ENCODE peak calls at places on chromosomes 16 and 17, in six cellular contexts. N is small intestine; Z is A549; F is CD8-positive, alpha-beta memory T cell; L is fibroblast of lung; W is mammary epithelial cell. E is an unnamed sample.
A peak's percentile ranks its signal among the peaks of the same experiment; 100 is the strongest.

GRCh38 chr17:47205419-47205963 is 3.7 kb upstream of the MYL4 start:
- DNase-seq in N (peak; percentile 83), Z (no peak), F (peak; percentile 74), L (peak; percentile 50), W (peak; percentile 80), E (peak; percentile 82)

GRCh38 chr16:47446431-47446830 is 14.4 kb downstream of the ITFG1 start:
- DNase-seq in N (no peak), Z (no peak), F (no peak), L (no peak), W (no peak), E (no peak)

GRCh38 chr16:79598341-79599181 is 2.0 kb downstream of the MAF start:
- DNase-seq in N (peak; percentile 68), Z (peak; percentile 66), F (peak; percentile 50), L (peak; percentile 75), W (peak; percentile 64), E (peak; percentile 84)

GRCh38 chr16:59993101-59993500 is 1259.0 kb upstream of the GOT2 start:
- DNase-seq in N (no peak), Z (peak; percentile 51), F (no peak), L (no peak), W (no peak), E (peak; percentile 58)

GRCh38 chr17:38511126-38512108 is 83.2 kb downstream of the ARHGAP23 start:
- DNase-seq in N (no peak), Z (no peak), F (no peak), L (peak; percentile 57), W (peak; percentile 40), E (peak; percentile 69)

GRCh38 chr16:47247691-47248090 is 103.9 kb upstream of the NETO2 start:
- DNase-seq in N (no peak), Z (no peak), F (no peak), L (no peak), W (no peak), E (no peak)

GRCh38 chr16:50839920-50840729 is 98.2 kb downstream of the CYLD start:
- DNase-seq in N (no peak), Z (no peak), F (no peak), L (no peak), W (no peak), E (no peak)

GRCh38 chr16:13046422-13046821 is 145.0 kb downstream of the SHISA9 start:
- DNase-seq in N (no peak), Z (no peak), F (no peak), L (no peak), W (no peak), E (no peak)

GRCh38 chr17:40312131-40312731 is 3.3 kb downstream of the RARA start:
- DNase-seq in N (no peak), Z (no peak), F (no peak), L (no peak), W (peak; percentile 56), E (no peak)

GRCh38 chr17:44911133-44912001 is 3.9 kb downstream of the GFAP start:
- DNase-seq in N (peak; percentile 62), Z (peak; percentile 87), F (peak; percentile 30), L (peak; percentile 44), W (no peak), E (peak; percentile 62)

GRCh38 chr16:12089492-12090161 is 113.1 kb downstream of the SNX29 start:
- DNase-seq in N (peak; percentile 84), Z (no peak), F (no peak), L (peak; percentile 50), W (no peak), E (no peak)

GRCh38 chr17:6510321-6511023 is 45.9 kb downstream of the PITPNM3 start:
- DNase-seq in N (no peak), Z (no peak), F (no peak), L (no peak), W (no peak), E (peak; percentile 7)

GRCh38 chr17:77280304-77280910 is 139.6 kb downstream of the SEC14L1 start:
- DNase-seq in N (peak; percentile 63), Z (no peak), F (no peak), L (peak; percentile 89), W (peak; percentile 95), E (peak; percentile 58)

GRCh38 chr16:57859331-57859730 is 57.0 kb upstream of the KIFC3 start:
- DNase-seq in N (no peak), Z (peak; percentile 82), F (no peak), L (peak; percentile 18), W (no peak), E (peak; percentile 26)

GRCh38 chr16:69143116-69143515 is 10.7 kb downstream of the UTP4 start:
- DNase-seq in N (no peak), Z (peak; percentile 75), F (no peak), L (no peak), W (no peak), E (no peak)

DNA sequence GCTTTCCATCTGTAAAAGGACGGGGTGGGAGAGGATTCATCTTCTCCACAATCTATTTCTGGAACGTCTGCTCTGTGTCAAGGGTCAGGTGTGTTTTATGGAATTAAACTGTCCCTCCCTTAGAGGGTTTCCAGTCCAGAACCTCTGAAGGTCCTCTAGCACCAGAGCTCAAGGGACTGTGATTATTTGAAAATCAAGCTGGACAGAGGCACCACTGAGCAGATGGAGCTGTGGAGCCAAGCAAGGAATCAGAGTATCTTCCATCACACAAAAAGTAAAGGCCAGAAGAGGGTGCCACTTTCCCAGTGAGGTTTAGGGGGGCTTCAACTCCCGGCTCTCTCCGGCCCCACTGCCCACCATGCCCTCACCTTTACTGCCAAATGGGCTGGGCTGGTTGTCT is 6.8 kb downstream of the CACNG5 start:
- DNase-seq in N (no peak), Z (no peak), F (no peak), L (no peak), W (no peak), E (no peak)
- H3K27ac ChIP-seq in N (no peak overlapping the region), Z (no peak overlapping the region), F (no peak overlapping the region), L (no peak overlapping the region), W (no peak overlapping the region), E (no peak overlapping the region)

GRCh38 chr17:1001640-1002411 is 4.9 kb downstream of the TIMM22 start:
- DNase-seq in N (no peak), Z (no peak), F (no peak), L (peak; percentile 78), W (no peak), E (peak; percentile 53)

GRCh38 chr17:1003633-1003971 is 6.7 kb downstream of the TIMM22 start:
- DNase-seq in N (no peak), Z (no peak), F (no peak), L (no peak), W (no peak), E (no peak)

GRCh38 chr17:1003972-1004768 is 7.2 kb downstream of the TIMM22 start:
- DNase-seq in N (no peak), Z (no peak), F (no peak), L (no peak), W (no peak), E (no peak)

GRCh38 chr17:1002412-1002753 is 5.5 kb downstream of the TIMM22 start:
- DNase-seq in N (no peak), Z (no peak), F (no peak), L (peak; percentile 84), W (no peak), E (no peak)

GRCh38 chr17:1002771-1003555 is 6.0 kb downstream of the TIMM22 start:
- DNase-seq in N (no peak), Z (no peak), F (no peak), L (peak; percentile 86), W (no peak), E (peak; percentile 15)
- H3K4me1 ChIP-seq in N (peaks cover 3% of the 10 kb centered on the region), Z (peaks cover 11% of the 10 kb centered on the region), F (peaks cover 4% of the 10 kb centered on the region), L (peaks cover 61% of the 10 kb centered on the region), W (peaks cover 34% of the 10 kb centered on the region), E (peaks cover 36% of the 10 kb centered on the region)

DNA sequence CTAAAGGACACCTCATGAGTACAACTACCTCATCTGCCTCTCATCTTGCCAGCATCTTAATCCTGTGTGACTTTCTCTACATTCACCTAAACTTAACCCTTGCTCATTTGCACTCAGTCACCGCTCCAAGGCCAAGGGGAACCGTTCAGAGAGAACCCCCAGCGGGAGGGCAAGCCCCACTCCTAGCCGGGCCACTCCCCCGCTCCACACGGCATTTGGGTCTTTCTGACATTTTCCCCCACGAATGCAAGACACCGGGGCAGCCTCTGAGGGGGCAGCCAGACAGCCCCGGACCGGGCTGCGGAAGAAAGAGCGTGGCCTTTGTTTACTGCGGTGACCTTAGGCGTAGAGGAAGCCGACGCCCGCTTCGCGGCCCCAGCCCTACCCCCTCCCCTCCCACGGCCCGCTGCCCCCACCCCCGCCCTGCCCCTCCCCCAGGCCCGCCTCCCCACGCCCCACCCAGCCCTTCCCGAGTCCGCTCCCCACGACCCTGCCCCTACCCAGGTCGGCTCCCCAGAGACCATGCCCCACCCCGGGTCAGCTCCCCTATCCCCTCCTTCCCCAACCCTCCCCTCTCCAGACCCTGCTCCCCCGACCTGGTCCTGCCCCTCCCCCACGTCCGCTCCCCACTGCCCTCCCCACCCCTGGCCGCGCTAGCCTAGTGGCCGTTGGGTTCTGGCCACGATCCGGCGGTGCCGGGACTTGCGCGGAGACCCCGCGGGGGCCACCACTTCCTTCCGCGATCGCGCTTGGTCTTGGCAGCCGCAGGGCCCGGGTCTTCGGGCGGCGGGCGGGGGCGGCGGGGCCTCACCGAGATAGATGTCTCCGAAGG is 789 bp downstream of the CSNK1D start:
- DNase-seq in N (peak; percentile 45), Z (no peak), F (peak; percentile 37), L (no peak), W (no peak), E (peak; percentile 55)
- H3K4me3 ChIP-seq in N (peak overlapping the region; percentile 96), Z (peak overlapping the region; percentile 97), F (peak overlapping the region; percentile 68), L (peak overlapping the region; percentile 84), W (peak overlapping the region; percentile 81), E (peak overlapping the region; percentile 92)

GRCh38 chr17:65072577-65073178 is 16.1 kb upstream of the GNA13 start:
- DNase-seq in N (peak; percentile 97), Z (peak; percentile 45), F (no peak), L (no peak), W (no peak), E (no peak)
- H3K27ac ChIP-seq in N (peak overlapping the region; percentile 91), Z (peak overlapping the region; percentile 72), F (no peak overlapping the region), L (no peak overlapping the region), W (no peak overlapping the region), E (no peak overlapping the region)

GRCh38 chr17:9206160-9206988 is 185.1 kb downstream of the NTN1 start:
- DNase-seq in N (no peak), Z (no peak), F (no peak), L (no peak), W (no peak), E (peak; percentile 19)

GRCh38 chr17:9205520-9206159 is 184.3 kb downstream of the NTN1 start:
- DNase-seq in N (no peak), Z (no peak), F (no peak), L (no peak), W (no peak), E (no peak)

GRCh38 chr17:9204026-9204425 is 182.7 kb downstream of the NTN1 start:
- DNase-seq in N (no peak), Z (no peak), F (no peak), L (no peak), W (no peak), E (no peak)

GRCh38 chr17:9206989-9207317 is 185.6 kb downstream of the NTN1 start:
- DNase-seq in N (peak; percentile 82), Z (no peak), F (no peak), L (no peak), W (no peak), E (peak; percentile 41)

DNA sequence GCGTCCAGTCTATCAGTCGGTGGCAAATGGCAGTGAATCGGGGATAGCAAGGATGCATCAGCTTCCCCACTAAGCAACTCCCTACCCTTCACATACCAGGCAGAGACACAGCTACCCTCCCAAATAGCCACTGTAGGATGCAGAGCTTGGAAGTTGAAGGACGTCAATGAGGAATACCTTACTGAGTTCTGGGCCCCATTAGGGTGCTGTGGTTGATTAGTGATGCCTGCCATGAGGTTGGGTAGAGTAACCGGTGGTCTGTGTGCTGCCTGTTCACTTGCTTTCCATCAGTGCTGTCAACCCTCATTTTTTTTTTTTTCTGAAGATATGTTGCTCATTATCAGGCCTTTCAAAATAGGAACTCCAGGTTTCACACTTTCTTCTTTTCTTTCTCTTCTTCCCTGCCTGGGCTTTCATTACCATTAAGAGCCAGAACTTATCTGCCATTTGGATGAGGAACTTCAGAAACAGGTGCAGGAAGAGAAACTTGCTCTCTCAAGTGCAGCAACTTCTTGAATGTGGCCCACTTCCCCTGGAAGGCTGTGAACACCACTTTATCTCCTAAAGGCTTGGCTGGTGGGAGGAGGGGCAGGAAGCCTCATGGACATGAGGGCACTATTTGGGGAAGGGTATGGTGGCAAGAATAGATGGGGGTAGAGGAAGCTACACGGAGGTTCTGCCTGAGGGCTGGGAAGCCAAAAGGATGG is 183.5 kb downstream of the NTN1 start:
- DNase-seq in N (no peak), Z (no peak), F (no peak), L (no peak), W (no peak), E (no peak)
- H3K4me1 ChIP-seq in N (peaks cover 4% of the 10 kb centered on the region), Z (no peaks in the 10 kb centered on the region), F (no peaks in the 10 kb centered on the region), L (no peaks in the 10 kb centered on the region), W (no peaks in the 10 kb centered on the region), E (peaks cover 33% of the 10 kb centered on the region)

E was measured in SJCRH30.